ENCODE peak calls at places on chromosomes 7 and 10, in ten cellular contexts. T, U, N, Z, L, M, F, E, B and G are unnamed samples.

GRCh38 chr7:116570306-116570705 is 45.5 kb downstream of the CAV1 start:
- DNase-seq in N (no peak), U (no peak), M (no peak), F (no peak), Z (no peak), B (no peak), E (no peak), T (no peak), L (no peak), G (no peak)

GRCh38 chr7:158141806-158142518 is 445.7 kb downstream of the PTPRN2 start:
- DNase-seq in M (no peak), B (no peak), E (no peak), N (no peak), T (no peak), U (no peak), F (no peak), Z (no peak), L (no peak), G (no peak)

GRCh38 chr10:6464862-6465430 is 115.1 kb downstream of the PRKCQ start:
- DNase-seq in T (no peak), Z (no peak), E (no peak), U (no peak), B (no peak), M (no peak), N (no peak), L (no peak), F (no peak), G (no peak)

GRCh38 chr10:89391882-89392756 is at the start of gene IFIT1:
- DNase-seq in M (no peak), T (peak), Z (peak), N (peak), U (peak), L (peak), B (no peak), E (no peak), F (peak), G (no peak)

GRCh38 chr10:31118561-31118960 is 86.9 kb upstream of the ZNF438 start:
- DNase-seq in M (no peak), B (no peak), N (no peak), Z (no peak), U (no peak), L (no peak), E (no peak), F (no peak), T (no peak), G (no peak)

GRCh38 chr10:79203833-79204232 is 135.1 kb downstream of the ZMIZ1 start:
- DNase-seq in L (no peak), U (no peak), M (no peak), N (no peak), F (no peak), B (no peak), T (no peak), E (peak), Z (no peak), G (no peak)

GRCh38 chr10:28111712-28112111 is 112.8 kb upstream of the ODAD2 start:
- DNase-seq in M (no peak), L (no peak), Z (no peak), B (no peak), T (no peak), E (no peak), F (peak), U (no peak), N (no peak), G (no peak)

GRCh38 chr10:71773221-71773971 is at the start of gene VSIR:
- DNase-seq in Z (peak), L (peak), T (peak), U (no peak), N (peak), M (peak), E (peak), F (peak), B (peak), G (peak)

GRCh38 chr7:1716263-1717094 is 46.4 kb downstream of the ELFN1 start:
- DNase-seq in T (no peak), N (no peak), L (no peak), E (no peak), Z (no peak), B (no peak), U (no peak), F (peak), M (no peak), G (no peak)